ENCODE peak calls at places on chromosomes 1 and 21, in four cellular contexts. V, A, Z and Q are unnamed samples. For H3K27me3, the result is how much of the 10 kb centered on the place peaks cover.

GRCh38 chr1:18239671-18240070 is 132.1 kb downstream of the IGSF21 start:
- DNase-seq in V (no peak), Z (no peak), A (no peak), Q (no peak)

GRCh38 chr1:159712080-159712479 is 2.3 kb downstream of the CRP start:
- DNase-seq in Z (no peak), V (no peak), A (no peak), Q (no peak)

GRCh38 chr1:11504599-11504998 is 25.6 kb downstream of the DISP3 start:
- DNase-seq in A (no peak), V (no peak), Z (no peak), Q (no peak)

GRCh38 chr1:52551476-52552235 is 1.2 kb downstream of the TUT4 start:
- DNase-seq in A (peak), Z (no peak), V (no peak), Q (no peak)

GRCh38 chr1:56547977-56548376 is 31.4 kb downstream of the PLPP3 start:
- DNase-seq in V (peak), Z (no peak), A (peak), Q (peak)

GRCh38 chr1:79497193-79497773 is 490.8 kb upstream of the ADGRL4 start:
- DNase-seq in Z (no peak), A (no peak), V (no peak), Q (no peak)

GRCh38 chr21:35829014-35829525 is 231.3 kb downstream of the SETD4 start:
- DNase-seq in A (no peak), V (no peak), Z (no peak), Q (no peak)

GRCh38 chr1:39272027-39272790 is 67.7 kb downstream of the MACF1 start:
- DNase-seq in Z (no peak), A (peak), V (no peak), Q (no peak)

GRCh38 chr1:40477680-40478057 is 579 bp downstream of the ZFP69 start:
- DNase-seq in A (peak), V (no peak), Z (no peak), Q (no peak)

GRCh38 chr1:75732703-75733102 is 8.2 kb downstream of the ACADM start:
- DNase-seq in Z (no peak), A (no peak), V (no peak), Q (no peak)

GRCh38 chr1:34320081-34320480 is 143.4 kb downstream of the C1orf94 start:
- DNase-seq in V (no peak), Z (no peak), A (no peak), Q (no peak)

GRCh38 chr1:191368891-191369654 is 789.2 kb upstream of the RGS18 start:
- DNase-seq in A (no peak), Z (no peak), V (no peak), Q (no peak)

GRCh38 chr1:31038360-31038759 is 27.2 kb downstream of the PUM1 start:
- DNase-seq in A (no peak), Z (no peak), V (no peak), Q (no peak)

GRCh38 chr1:183287191-183287675 is 101.2 kb downstream of the LAMC2 start:
- DNase-seq in V (no peak), A (no peak), Z (no peak), Q (no peak)

GRCh38 chr1:28915036-28915895 is 897 bp downstream of the EPB41 start:
- DNase-seq in Z (no peak), A (peak), V (peak), Q (peak)

GRCh38 chr1:107981277-107981676 is 16.3 kb upstream of the VAV3 start:
- DNase-seq in V (no peak), A (no peak), Z (no peak), Q (no peak)

GRCh38 chr1:236211815-236212214 is 69.5 kb downstream of the GPR137B start:
- DNase-seq in V (no peak), A (no peak), Z (no peak), Q (no peak)

GRCh38 chr1:42335809-42336518 is 929 bp upstream of the FOXJ3 start:
- DNase-seq in Z (no peak), A (no peak), V (no peak), Q (peak)

GRCh38 chr1:64811131-64811530 is 66.3 kb downstream of the RAVER2 start:
- DNase-seq in V (no peak), A (no peak), Z (no peak), Q (no peak)

GRCh38 chr1:172532700-172533510 is at the start of gene SUCO:
- DNase-seq in V (peak), A (peak), Z (peak), Q (peak)

GRCh38 chr1:66623812-66624211 is 89.9 kb downstream of the SGIP1 start:
- DNase-seq in A (no peak), V (no peak), Z (no peak), Q (no peak)

GRCh38 chr1:50531027-50531426 is 107.8 kb upstream of the DMRTA2 start:
- DNase-seq in V (no peak), Z (no peak), A (no peak), Q (no peak)

GRCh38 chr1:228478912-228479665 is 8.1 kb upstream of the RNF187 start:
- DNase-seq in Z (peak), V (no peak), A (no peak), Q (no peak)

GRCh38 chr21:38721055-38721454 is 84.7 kb upstream of the ETS2 start:
- DNase-seq in V (no peak), Z (no peak), A (no peak), Q (no peak)

GRCh38 chr1:43622471-43622870 is 27.5 kb upstream of the KDM4A start:
- DNase-seq in A (no peak), V (no peak), Z (no peak), Q (no peak)

GRCh38 chr1:201912832-201913231 is 24.1 kb downstream of the SHISA4 start:
- DNase-seq in A (peak), Z (peak), V (no peak), Q (no peak)

GRCh38 chr1:29870621-29871020 is 634.3 kb downstream of the PTPRU start:
- DNase-seq in A (no peak), Z (no peak), V (no peak), Q (no peak)

GRCh38 chr1:54275349-54275748 is 75.4 kb downstream of the MRPL37 start:
- DNase-seq in Z (peak), A (peak), V (peak), Q (peak)

DNA sequence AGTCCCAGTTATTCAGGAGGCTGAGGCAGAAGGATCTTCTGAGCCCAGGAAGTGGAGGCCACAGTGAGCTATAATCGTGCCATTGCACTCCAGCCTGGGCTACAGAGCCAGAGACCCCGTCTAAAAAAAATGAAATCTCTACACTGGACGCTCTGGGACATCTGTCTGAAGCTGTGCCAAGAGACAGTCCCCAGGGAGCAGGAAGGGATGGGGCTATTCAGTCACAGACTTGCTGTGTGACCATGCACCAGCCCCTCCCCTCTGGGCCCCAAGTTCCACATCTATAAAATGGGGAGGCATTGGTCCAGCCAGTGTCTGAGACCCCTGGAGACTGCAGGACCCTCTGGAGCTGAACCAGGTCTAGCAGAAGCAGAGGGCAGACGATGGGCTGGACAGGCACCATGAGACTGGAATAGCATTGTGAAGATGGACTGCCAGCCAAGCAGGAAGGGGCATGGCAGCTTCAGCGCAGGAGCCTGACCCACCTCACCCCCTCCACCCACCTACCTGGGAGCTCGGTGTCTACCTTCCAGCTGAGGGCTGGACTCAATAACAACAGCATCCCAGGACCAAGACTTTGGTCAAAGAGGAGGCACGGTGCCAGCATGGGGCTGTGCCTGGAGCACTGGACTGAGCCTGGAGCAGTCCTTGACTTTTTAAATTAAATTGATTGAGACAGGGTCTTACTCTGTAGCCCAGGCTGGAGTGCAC is 1.4 kb downstream of the TMEM54 start:
- DNase-seq in A (peak), Z (peak), V (no peak), Q (no peak)
- H3K27me3 ChIP-seq in A (under half), Z (under half), V (under half), Q (under half)

GRCh38 chr1:16017461-16018303 is at the start of gene HSPB7:
- DNase-seq in V (no peak), A (peak), Z (peak), Q (peak)
- TF ChIP-seq POLR2AphosphoS5 in V (no peak), A (peak), Z (peak), Q (peak)

DNA sequence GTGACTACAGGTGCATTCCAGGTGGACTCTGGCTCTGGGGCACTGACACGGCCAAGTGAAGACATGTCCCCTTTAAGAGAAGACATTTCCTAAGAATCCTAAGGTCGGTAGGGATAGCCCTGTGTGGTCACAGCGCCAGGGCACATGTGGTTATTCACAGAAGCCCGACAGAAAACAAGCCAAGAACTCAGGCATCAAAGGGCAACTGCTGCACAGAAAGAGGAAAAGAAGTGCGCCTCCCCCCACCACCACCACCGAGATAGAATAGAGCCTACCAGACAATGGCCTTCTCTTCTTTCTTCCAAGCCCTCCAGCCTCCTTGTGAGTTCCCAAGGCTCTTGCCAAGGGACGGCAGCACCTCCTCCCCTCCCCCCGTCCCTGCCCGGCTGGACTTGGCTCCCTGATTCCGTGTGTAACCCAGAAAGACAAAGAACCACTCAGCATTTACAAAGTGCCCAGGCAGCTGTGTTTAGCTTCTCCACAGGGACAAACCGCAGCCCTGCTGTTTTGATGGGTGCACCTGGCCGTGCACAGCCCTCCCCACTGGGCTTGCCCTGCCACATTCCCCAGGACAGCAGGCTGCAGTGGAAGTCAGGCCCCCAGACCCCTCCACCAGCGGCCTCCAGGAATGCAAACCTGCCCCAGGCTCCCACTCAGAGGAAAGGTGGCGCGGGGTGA is 30.2 kb downstream of the TMPRSS2 start:
- DNase-seq in V (no peak), A (no peak), Z (no peak), Q (peak)
- H3K27ac ChIP-seq in V (peak), A (peak), Z (no peak), Q (peak)

GRCh38 chr21:45393021-45393420 is 11.9 kb upstream of the COL18A1 start:
- DNase-seq in V (no peak), A (no peak), Z (peak), Q (no peak)

GRCh38 chr21:45392206-45392971 is 12.6 kb upstream of the COL18A1 start:
- DNase-seq in Z (peak), A (no peak), V (no peak), Q (no peak)

GRCh38 chr21:45391743-45392079 is 13.3 kb upstream of the COL18A1 start:
- DNase-seq in Z (no peak), V (no peak), A (no peak), Q (no peak)

GRCh38 chr21:45396620-45396995 is 8.4 kb upstream of the COL18A1 start:
- DNase-seq in A (no peak), Z (peak), V (no peak), Q (no peak)

GRCh38 chr21:45393833-45394638 is 10.9 kb upstream of the COL18A1 start:
- DNase-seq in Z (peak), V (no peak), A (no peak), Q (no peak)
- H3K27me3 ChIP-seq in Z (under half), V (under half), A (under half), Q (under half)

GRCh38 chr1:203519053-203519770 is 25.3 kb downstream of the OPTC start:
- DNase-seq in V (no peak), Z (no peak), A (no peak), Q (peak)
- TF ChIP-seq POLR2AphosphoS5 in V (no peak), Z (no peak), A (no peak), Q (peak)

GRCh38 chr1:38014171-38014570 is 1.6 kb downstream of the UTP11 start:
- DNase-seq in A (no peak), V (no peak), Z (no peak), Q (no peak)
- H3K27ac ChIP-seq in A (no peak), V (no peak), Z (peak), Q (no peak)

DNA sequence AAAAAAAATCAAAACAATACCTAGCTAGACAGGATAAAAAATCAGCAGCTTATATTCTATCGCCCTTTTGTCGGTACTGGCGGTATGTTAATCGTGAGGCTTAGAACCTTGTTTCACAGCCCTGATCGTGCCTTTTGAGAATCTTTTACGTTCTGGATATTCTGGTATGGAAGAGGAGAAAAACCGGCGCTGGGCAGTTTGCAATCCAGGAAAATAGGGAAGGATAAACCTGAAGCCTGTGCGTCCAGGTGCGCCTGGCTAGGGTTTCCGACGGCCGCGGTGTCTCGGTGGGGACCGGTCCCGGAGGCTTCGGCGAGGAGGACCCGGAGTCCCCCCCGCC is 276 bp upstream of the SYPL2 start:
- DNase-seq in A (no peak), V (no peak), Z (no peak), Q (no peak)
- H3K27me3 ChIP-seq in A (half or more), V (half or more), Z (under half), Q (under half)